ENCODE peak calls at places on chromosomes 4 and X, in eight cellular contexts. One of them, this sample, is unnamed.
A peak's percentile ranks its signal among the peaks of the same experiment; 100 is the strongest.

GRCh38 chr4:102500371-102501175 is 586 bp upstream of the NFKB1 start:
- DNase-seq in CD8-positive, alpha-beta T cell: no peak
- DNase-seq in Karpas-422: peak; percentile 46
- DNase-seq in suprapubic skin: peak; percentile 79
- DNase-seq in HCT116: no peak
- DNase-seq in neuronal stem cell: peak; percentile 11
- DNase-seq in pancreas: peak; percentile 78
- DNase-seq in A549: no peak
- DNase-seq in this sample: peak; percentile 52

GRCh38 chr4:21209854-21210253 is 509.6 kb downstream of the PACRGL start:
- DNase-seq in CD8-positive, alpha-beta T cell: no peak
- DNase-seq in A549: no peak
- DNase-seq in HCT116: no peak
- DNase-seq in suprapubic skin: no peak
- DNase-seq in neuronal stem cell: no peak
- DNase-seq in pancreas: no peak
- DNase-seq in Karpas-422: no peak
- DNase-seq in this sample: no peak

GRCh38 chrX:13471269-13471668 is 98.1 kb upstream of the EGFL6 start:
- DNase-seq in pancreas: no peak
- DNase-seq in neuronal stem cell: no peak
- DNase-seq in Karpas-422: no peak
- DNase-seq in HCT116: no peak
- DNase-seq in A549: no peak
- DNase-seq in CD8-positive, alpha-beta T cell: no peak
- DNase-seq in suprapubic skin: no peak
- DNase-seq in this sample: no peak

GRCh38 chrX:118530537-118530936 is 34.9 kb downstream of the DOCK11 start:
- DNase-seq in suprapubic skin: no peak
- DNase-seq in Karpas-422: peak; percentile 38
- DNase-seq in CD8-positive, alpha-beta T cell: no peak
- DNase-seq in neuronal stem cell: no peak
- DNase-seq in A549: no peak
- DNase-seq in HCT116: no peak
- DNase-seq in pancreas: no peak
- DNase-seq in this sample: no peak

GRCh38 chr4:8745036-8745827 is 126.4 kb downstream of the HMX1 start:
- DNase-seq in CD8-positive, alpha-beta T cell: no peak
- DNase-seq in A549: no peak
- DNase-seq in suprapubic skin: peak; percentile 18
- DNase-seq in HCT116: no peak
- DNase-seq in Karpas-422: no peak
- DNase-seq in pancreas: peak; percentile 17
- DNase-seq in neuronal stem cell: no peak
- DNase-seq in this sample: no peak

GRCh38 chrX:153984351-153985178 is 12.0 kb downstream of the TMEM187 start:
- DNase-seq in pancreas: no peak
- DNase-seq in suprapubic skin: no peak
- DNase-seq in HCT116: no peak
- DNase-seq in A549: no peak
- DNase-seq in CD8-positive, alpha-beta T cell: no peak
- DNase-seq in neuronal stem cell: no peak
- DNase-seq in Karpas-422: no peak
- DNase-seq in this sample: no peak

GRCh38 chr4:110508827-110509446 is 33.0 kb downstream of the ENPEP start:
- DNase-seq in pancreas: no peak
- DNase-seq in Karpas-422: peak; percentile 48
- DNase-seq in CD8-positive, alpha-beta T cell: no peak
- DNase-seq in HCT116: no peak
- DNase-seq in neuronal stem cell: no peak
- DNase-seq in suprapubic skin: no peak
- DNase-seq in A549: no peak
- DNase-seq in this sample: no peak

GRCh38 chr4:20019310-20020015 is 232.2 kb upstream of the SLIT2 start:
- DNase-seq in HCT116: no peak
- DNase-seq in Karpas-422: no peak
- DNase-seq in A549: no peak
- DNase-seq in CD8-positive, alpha-beta T cell: no peak
- DNase-seq in neuronal stem cell: no peak
- DNase-seq in suprapubic skin: no peak
- DNase-seq in pancreas: no peak
- DNase-seq in this sample: no peak

GRCh38 chrX:4655743-4656142 is 942.3 kb upstream of the PRKX start:
- DNase-seq in CD8-positive, alpha-beta T cell: no peak
- DNase-seq in pancreas: no peak
- DNase-seq in A549: no peak
- DNase-seq in suprapubic skin: no peak
- DNase-seq in neuronal stem cell: no peak
- DNase-seq in HCT116: no peak
- DNase-seq in Karpas-422: no peak
- DNase-seq in this sample: no peak

GRCh38 chr4:168831919-168832745 is 177.9 kb downstream of the CBR4 start:
- DNase-seq in A549: peak; percentile 76
- DNase-seq in suprapubic skin: peak; percentile 89
- DNase-seq in neuronal stem cell: peak; percentile 77
- DNase-seq in pancreas: peak; percentile 91
- DNase-seq in HCT116: peak; percentile 32
- DNase-seq in Karpas-422: peak; percentile 81
- DNase-seq in CD8-positive, alpha-beta T cell: no peak
- DNase-seq in this sample: peak; percentile 93

GRCh38 chrX:132092439-132093065 is 35.3 kb downstream of the FRMD7 start:
- DNase-seq in suprapubic skin: no peak
- DNase-seq in pancreas: no peak
- DNase-seq in A549: peak; percentile 36
- DNase-seq in CD8-positive, alpha-beta T cell: peak; percentile 8
- DNase-seq in neuronal stem cell: peak; percentile 50
- DNase-seq in Karpas-422: peak; percentile 81
- DNase-seq in HCT116: peak; percentile 52
- DNase-seq in this sample: peak; percentile 48

GRCh38 chr4:2833671-2834000 is 10.0 kb upstream of the ADD1 start:
- DNase-seq in HCT116: no peak
- DNase-seq in suprapubic skin: no peak
- DNase-seq in CD8-positive, alpha-beta T cell: no peak
- DNase-seq in Karpas-422: no peak
- DNase-seq in neuronal stem cell: no peak
- DNase-seq in A549: no peak
- DNase-seq in pancreas: no peak
- DNase-seq in this sample: no peak

GRCh38 chr4:165785337-165785736 is 87.7 kb upstream of the TLL1 start:
- DNase-seq in A549: no peak
- DNase-seq in Karpas-422: no peak
- DNase-seq in HCT116: no peak
- DNase-seq in suprapubic skin: no peak
- DNase-seq in pancreas: no peak
- DNase-seq in CD8-positive, alpha-beta T cell: no peak
- DNase-seq in neuronal stem cell: no peak
- DNase-seq in this sample: no peak

GRCh38 chr4:137611998-137612700 is 79.9 kb upstream of the PCDH18 start:
- DNase-seq in suprapubic skin: no peak
- DNase-seq in HCT116: no peak
- DNase-seq in neuronal stem cell: no peak
- DNase-seq in pancreas: no peak
- DNase-seq in Karpas-422: no peak
- DNase-seq in A549: no peak
- DNase-seq in CD8-positive, alpha-beta T cell: no peak
- DNase-seq in this sample: no peak

GRCh38 chr4:158728256-158728655 is 5.1 kb upstream of the PPID start:
- DNase-seq in neuronal stem cell: no peak
- DNase-seq in pancreas: no peak
- DNase-seq in CD8-positive, alpha-beta T cell: no peak
- DNase-seq in A549: no peak
- DNase-seq in HCT116: no peak
- DNase-seq in suprapubic skin: no peak
- DNase-seq in Karpas-422: no peak
- DNase-seq in this sample: no peak

GRCh38 chr4:18556402-18556801 is 534.8 kb upstream of the LCORL start:
- DNase-seq in Karpas-422: no peak
- DNase-seq in neuronal stem cell: no peak
- DNase-seq in suprapubic skin: no peak
- DNase-seq in pancreas: no peak
- DNase-seq in CD8-positive, alpha-beta T cell: no peak
- DNase-seq in HCT116: no peak
- DNase-seq in A549: no peak
- DNase-seq in this sample: no peak

GRCh38 chr4:142614621-142615323 is 231.3 kb downstream of the INPP4B start:
- DNase-seq in A549: no peak
- DNase-seq in suprapubic skin: no peak
- DNase-seq in Karpas-422: no peak
- DNase-seq in neuronal stem cell: no peak
- DNase-seq in HCT116: no peak
- DNase-seq in CD8-positive, alpha-beta T cell: no peak
- DNase-seq in pancreas: no peak
- DNase-seq in this sample: no peak

DNA sequence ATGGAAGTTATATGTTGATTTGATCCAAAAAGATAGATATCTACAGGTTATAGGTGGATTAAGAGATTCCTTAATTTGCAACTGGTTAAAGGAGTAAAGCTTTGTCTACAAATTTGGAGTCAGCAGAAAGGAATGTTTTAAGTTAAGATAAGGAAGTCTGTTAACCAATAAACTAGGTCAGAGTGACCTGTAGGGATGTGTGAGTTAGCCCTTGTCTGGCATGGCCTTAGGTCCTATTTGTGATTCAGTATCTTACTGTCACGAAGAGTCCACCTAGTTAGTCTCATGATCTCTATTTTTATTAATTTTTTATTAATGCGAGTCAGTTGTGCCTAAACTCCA is 230.8 kb downstream of the INPP4B start:
- DNase-seq in suprapubic skin: no peak
- DNase-seq in pancreas: no peak
- DNase-seq in A549: no peak
- DNase-seq in Karpas-422: no peak
- DNase-seq in HCT116: no peak
- DNase-seq in neuronal stem cell: no peak
- DNase-seq in CD8-positive, alpha-beta T cell: no peak
- DNase-seq in this sample: no peak
- H3K4me1 ChIP-seq in suprapubic skin: no peaks in the 10 kb centered on the region
- H3K4me1 ChIP-seq in pancreas: no peaks in the 10 kb centered on the region
- H3K4me1 ChIP-seq in A549: peaks cover 22% of the 10 kb centered on the region
- H3K4me1 ChIP-seq in Karpas-422: no peaks in the 10 kb centered on the region
- H3K4me1 ChIP-seq in HCT116: no peaks in the 10 kb centered on the region
- H3K4me1 ChIP-seq in neuronal stem cell: no peaks in the 10 kb centered on the region
- H3K4me1 ChIP-seq in CD8-positive, alpha-beta T cell: no peaks in the 10 kb centered on the region
- H3K4me1 ChIP-seq in this sample: no peaks in the 10 kb centered on the region

DNA sequence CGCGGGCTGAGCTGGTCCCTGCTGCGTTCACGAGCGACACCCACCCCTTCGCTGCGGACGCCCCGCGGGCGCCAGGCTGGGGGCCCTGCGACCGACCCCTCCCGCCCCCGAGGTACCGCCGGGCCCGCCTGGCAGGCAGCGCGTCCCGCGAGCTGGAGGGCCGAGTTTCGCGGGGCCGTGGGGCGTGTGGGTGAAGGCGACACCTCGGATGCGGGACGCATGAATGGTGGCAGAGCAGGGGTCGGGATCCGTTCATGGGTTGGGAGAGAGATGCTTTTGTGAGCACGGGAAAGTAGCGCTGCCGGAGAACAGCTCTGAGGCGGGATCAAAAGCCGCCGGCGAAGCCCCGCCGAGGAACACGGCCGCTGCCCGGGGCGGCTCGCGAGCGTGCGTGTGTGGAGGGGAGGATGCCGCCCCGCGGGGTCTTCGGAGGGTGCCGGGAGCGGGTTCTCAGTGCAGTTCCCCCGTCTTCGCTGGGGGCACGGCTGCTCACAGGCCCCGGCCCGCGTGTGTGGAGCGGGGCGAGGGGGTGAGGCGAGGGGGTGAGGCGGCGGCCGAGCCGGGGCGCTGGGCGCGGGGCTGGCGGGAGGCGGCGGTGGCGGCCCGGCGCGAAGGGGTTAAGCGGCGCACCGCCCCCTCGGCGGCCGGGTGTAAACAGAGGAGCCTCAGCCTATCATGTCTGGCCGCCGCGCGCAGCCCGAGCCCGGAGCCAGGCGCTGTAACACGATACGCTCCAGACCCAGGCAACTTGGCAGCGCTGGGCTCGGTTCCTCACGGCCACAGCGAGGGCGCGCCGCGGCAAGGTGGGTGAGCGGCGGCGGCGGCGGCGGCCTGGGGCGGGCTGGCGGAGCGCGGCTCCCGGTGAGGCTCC is 205.3 kb downstream of the TENM3 start:
- DNase-seq in Karpas-422: no peak
- DNase-seq in pancreas: peak; percentile 93
- DNase-seq in HCT116: peak; percentile 59
- DNase-seq in suprapubic skin: peak; percentile 90
- DNase-seq in CD8-positive, alpha-beta T cell: no peak
- DNase-seq in A549: peak; percentile 72
- DNase-seq in neuronal stem cell: peak; percentile 90
- DNase-seq in this sample: peak; percentile 94
- H3K4me1 ChIP-seq in Karpas-422: no peaks in the 10 kb centered on the region
- H3K4me1 ChIP-seq in pancreas: no peaks in the 10 kb centered on the region
- H3K4me1 ChIP-seq in HCT116: no peaks in the 10 kb centered on the region
- H3K4me1 ChIP-seq in suprapubic skin: peaks cover 27% of the 10 kb centered on the region
- H3K4me1 ChIP-seq in CD8-positive, alpha-beta T cell: peaks cover 15% of the 10 kb centered on the region
- H3K4me1 ChIP-seq in A549: no peaks in the 10 kb centered on the region
- H3K4me1 ChIP-seq in neuronal stem cell: peaks cover 2% of the 10 kb centered on the region
- H3K4me1 ChIP-seq in this sample: no peaks in the 10 kb centered on the region

GRCh38 chr4:37735578-37735977 is 49.4 kb upstream of the RELL1 start:
- DNase-seq in Karpas-422: no peak
- DNase-seq in pancreas: no peak
- DNase-seq in CD8-positive, alpha-beta T cell: no peak
- DNase-seq in neuronal stem cell: no peak
- DNase-seq in HCT116: no peak
- DNase-seq in suprapubic skin: no peak
- DNase-seq in A549: no peak
- DNase-seq in this sample: no peak
- H3K4me1 ChIP-seq in Karpas-422: no peaks in the 10 kb centered on the region
- H3K4me1 ChIP-seq in pancreas: no peaks in the 10 kb centered on the region
- H3K4me1 ChIP-seq in CD8-positive, alpha-beta T cell: no peaks in the 10 kb centered on the region
- H3K4me1 ChIP-seq in neuronal stem cell: no peaks in the 10 kb centered on the region
- H3K4me1 ChIP-seq in HCT116: no peaks in the 10 kb centered on the region
- H3K4me1 ChIP-seq in suprapubic skin: no peaks in the 10 kb centered on the region
- H3K4me1 ChIP-seq in A549: no peaks in the 10 kb centered on the region
- H3K4me1 ChIP-seq in this sample: no peaks in the 10 kb centered on the region

GRCh38 chr4:4801013-4801412 is 58.5 kb upstream of the MSX1 start:
- DNase-seq in suprapubic skin: no peak
- DNase-seq in HCT116: no peak
- DNase-seq in A549: no peak
- DNase-seq in pancreas: no peak
- DNase-seq in Karpas-422: no peak
- DNase-seq in neuronal stem cell: no peak
- DNase-seq in CD8-positive, alpha-beta T cell: no peak
- DNase-seq in this sample: no peak

GRCh38 chr4:4803904-4804296 is 55.6 kb upstream of the MSX1 start:
- DNase-seq in suprapubic skin: no peak
- DNase-seq in HCT116: no peak
- DNase-seq in neuronal stem cell: no peak
- DNase-seq in CD8-positive, alpha-beta T cell: no peak
- DNase-seq in pancreas: no peak
- DNase-seq in A549: no peak
- DNase-seq in Karpas-422: no peak
- DNase-seq in this sample: no peak

GRCh38 chr4:4810365-4810764 is 49.1 kb upstream of the MSX1 start:
- DNase-seq in CD8-positive, alpha-beta T cell: no peak
- DNase-seq in suprapubic skin: no peak
- DNase-seq in pancreas: no peak
- DNase-seq in A549: no peak
- DNase-seq in Karpas-422: no peak
- DNase-seq in HCT116: no peak
- DNase-seq in neuronal stem cell: no peak
- DNase-seq in this sample: no peak

GRCh38 chr4:4803216-4803903 is 56.1 kb upstream of the MSX1 start:
- DNase-seq in HCT116: no peak
- DNase-seq in CD8-positive, alpha-beta T cell: no peak
- DNase-seq in A549: no peak
- DNase-seq in pancreas: no peak
- DNase-seq in Karpas-422: no peak
- DNase-seq in suprapubic skin: no peak
- DNase-seq in neuronal stem cell: no peak
- DNase-seq in this sample: no peak

GRCh38 chr4:4805805-4806345 is 53.6 kb upstream of the MSX1 start:
- DNase-seq in HCT116: no peak
- DNase-seq in pancreas: no peak
- DNase-seq in Karpas-422: no peak
- DNase-seq in neuronal stem cell: no peak
- DNase-seq in suprapubic skin: no peak
- DNase-seq in CD8-positive, alpha-beta T cell: no peak
- DNase-seq in A549: no peak
- DNase-seq in this sample: no peak
- H3K4me1 ChIP-seq in HCT116: no peaks in the 10 kb centered on the region
- H3K4me1 ChIP-seq in pancreas: no peaks in the 10 kb centered on the region
- H3K4me1 ChIP-seq in Karpas-422: no peaks in the 10 kb centered on the region
- H3K4me1 ChIP-seq in neuronal stem cell: no peaks in the 10 kb centered on the region
- H3K4me1 ChIP-seq in suprapubic skin: no peaks in the 10 kb centered on the region
- H3K4me1 ChIP-seq in CD8-positive, alpha-beta T cell: no peaks in the 10 kb centered on the region
- H3K4me1 ChIP-seq in A549: no peaks in the 10 kb centered on the region
- H3K4me1 ChIP-seq in this sample: no peaks in the 10 kb centered on the region

This sample was measured in uterus.